ENCODE peak calls at places on chromosomes 13 and 19, in nine cellular contexts. M is HCT116; N is HTR-8/SVneo; C is activated T-helper 9 cell treated with anti-CD3 and anti-CD28 coated beads, Interleukin-2, amount 50 U/mL, for 16 hours; G is esophagus squamous epithelium; U is activated CD4-positive, alpha-beta T cell treated with anti-CD3 and anti-CD28 coated beads, Interleukin-2, amount 50 U/mL, for 24 hours; S is hypothalamus; W is Caki2; I is pons. F is an unnamed sample.

GRCh38 chr13:32045963-32046785 is 14.6 kb downstream of the FRY start:
- DNase-seq in I (peak; percentile 90), S (no peak), G (no peak), C (no peak), U (no peak), N (no peak), W (no peak), M (no peak), F (no peak)

GRCh38 chr19:16051254-16052025 is 24.9 kb upstream of the TPM4 start:
- DNase-seq in G (no peak), S (no peak), I (peak; percentile 39), U (no peak), W (no peak), C (no peak), N (no peak), M (peak; percentile 51), F (no peak)

GRCh38 chr13:75872970-75873369 is 236.8 kb downstream of the LMO7 start:
- DNase-seq in I (no peak), N (no peak), C (no peak), U (no peak), W (no peak), G (no peak), M (no peak), S (no peak), F (no peak)

GRCh38 chr19:4103073-4103418 is 20.9 kb downstream of the MAP2K2 start:
- DNase-seq in N (no peak), C (no peak), S (no peak), G (no peak), U (no peak), M (no peak), W (no peak), I (no peak), F (no peak)

GRCh38 chr13:24353736-24354135 is 44.4 kb downstream of the C1QTNF9 start:
- DNase-seq in N (no peak), G (no peak), C (no peak), U (no peak), I (no peak), S (no peak), W (no peak), M (no peak), F (no peak)

GRCh38 chr13:99658266-99658991 is 157.2 kb downstream of the TM9SF2 start:
- DNase-seq in I (peak; percentile 79), S (no peak), G (no peak), C (peak; percentile 17), U (peak; percentile 21), N (no peak), W (no peak), M (no peak), F (peak; percentile 53)

GRCh38 chr19:18416778-18417249 is 2.4 kb upstream of the SSBP4 start:
- DNase-seq in N (peak; percentile 76), C (peak; percentile 55), M (no peak), G (no peak), I (no peak), W (peak; percentile 89), S (peak; percentile 38), U (no peak), F (peak; percentile 93)

GRCh38 chr19:30446844-30447243 is 74.7 kb downstream of the ZNF536 start:
- DNase-seq in S (no peak), W (no peak), G (no peak), M (no peak), C (no peak), U (no peak), N (no peak), I (no peak), F (no peak)

GRCh38 chr13:41837668-41838067 is 123.2 kb downstream of the VWA8 start:
- DNase-seq in U (no peak), I (no peak), N (no peak), G (no peak), C (no peak), W (no peak), S (no peak), M (no peak), F (no peak)

GRCh38 chr13:43023244-43023931 is at the start of gene DNAJC15:
- DNase-seq in C (peak; percentile 67), G (peak; percentile 27), S (peak; percentile 54), W (no peak), M (peak; percentile 63), U (peak; percentile 35), I (peak; percentile 80), N (no peak), F (peak; percentile 62)

GRCh38 chr13:49436890-49437289 is 7.0 kb downstream of the CAB39L start:
- DNase-seq in M (no peak), N (no peak), G (no peak), I (peak; percentile 77), C (no peak), S (no peak), U (no peak), W (no peak), F (peak; percentile 48)

GRCh38 chr13:43905435-43906031 is 25.8 kb downstream of the LACC1 start:
- DNase-seq in S (no peak), G (no peak), I (peak; percentile 93), U (no peak), C (no peak), M (peak; percentile 58), N (peak; percentile 28), W (peak; percentile 46), F (peak; percentile 18)

GRCh38 chr13:65582160-65582559 is 1648.0 kb downstream of the PCDH9 start:
- DNase-seq in C (no peak), G (no peak), S (no peak), N (no peak), M (no peak), W (no peak), U (no peak), I (no peak), F (no peak)

GRCh38 chr13:31018511-31018910 is 86.1 kb downstream of the TEX26 start:
- DNase-seq in N (no peak), I (no peak), S (no peak), W (no peak), M (no peak), U (no peak), G (no peak), C (no peak), F (no peak)

GRCh38 chr19:54523403-54523802 is 20.8 kb downstream of the LAIR2 start:
- DNase-seq in W (no peak), C (no peak), S (no peak), G (no peak), I (peak; percentile 21), N (peak; percentile 35), M (no peak), U (no peak), F (no peak)

GRCh38 chr19:39199025-39199424 is 2.3 kb downstream of the NCCRP1 start:
- DNase-seq in C (no peak), U (no peak), N (no peak), M (no peak), W (peak; percentile 88), I (peak; percentile 52), S (no peak), G (no peak), F (peak; percentile 48)

GRCh38 chr13:89726690-89727435 is 1620.6 kb upstream of the MIR17HG start:
- DNase-seq in N (no peak), I (no peak), W (peak; percentile 93), U (no peak), S (no peak), G (no peak), M (no peak), C (no peak), F (no peak)

GRCh38 chr19:15124572-15125231 is 17.5 kb downstream of the SYDE1 start:
- DNase-seq in C (no peak), M (no peak), G (no peak), I (peak; percentile 11), N (no peak), U (no peak), S (no peak), W (no peak), F (no peak)

GRCh38 chr19:1220452-1221037 is 15.0 kb downstream of the STK11 start:
- DNase-seq in C (no peak), M (no peak), N (no peak), W (no peak), I (no peak), U (no peak), S (no peak), G (no peak), F (no peak)

GRCh38 chr19:18807861-18808331 is 16.8 kb upstream of the COMP start:
- DNase-seq in U (no peak), C (no peak), M (no peak), I (no peak), S (no peak), W (no peak), G (no peak), N (no peak), F (peak; percentile 69)

GRCh38 chr19:45507864-45508680 is 793 bp downstream of the VASP start:
- DNase-seq in G (no peak), M (no peak), S (no peak), C (peak; percentile 35), I (no peak), W (peak; percentile 44), N (no peak), U (no peak), F (peak; percentile 65)

GRCh38 chr13:99331881-99332293 is 24.7 kb upstream of the GPR183 start:
- DNase-seq in S (no peak), M (no peak), G (no peak), U (no peak), C (no peak), N (no peak), I (no peak), W (no peak), F (no peak)

GRCh38 chr13:34174671-34175145 is 356.8 kb downstream of the RFC3 start:
- DNase-seq in S (no peak), I (no peak), C (no peak), U (no peak), W (no peak), G (no peak), N (no peak), M (no peak), F (no peak)

GRCh38 chr19:48400018-48400742 is 6.7 kb downstream of the GRIN2D start:
- DNase-seq in C (no peak), G (no peak), N (no peak), M (peak; percentile 54), I (no peak), S (no peak), U (no peak), W (peak; percentile 76), F (no peak)